ENCODE peak calls at places on chromosomes 16 and 17, in four cellular contexts. Q is GM12878, W is K562, P is HepG2. C is an unnamed sample.

GRCh38 chr16:56985288-56985961 is 3.9 kb upstream of the NLRC5 start:
- DNase-seq in Q (no peak), W (no peak), P (no peak), C (no peak)

GRCh38 chr17:80970044-80970761 is 21.4 kb upstream of the CHMP6 start:
- DNase-seq in Q (no peak), W (no peak), P (no peak), C (peak; percentile 53)

GRCh38 chr17:83064021-83064731 is 15.2 kb upstream of the METRNL start:
- DNase-seq in Q (no peak), W (no peak), P (no peak), C (no peak)

GRCh38 chr17:59643159-59643857 is 23.6 kb downstream of the CLTC start:
- DNase-seq in Q (no peak), W (no peak), P (no peak), C (no peak)

GRCh38 chr16:10940501-10941079 is 1.7 kb downstream of the DEXI start:
- DNase-seq in Q (no peak), W (no peak), P (no peak), C (no peak)

GRCh38 chr16:50740747-50741146 is 1.1 kb upstream of the CYLD start:
- DNase-seq in Q (no peak), W (no peak), P (no peak), C (no peak)

GRCh38 chr17:6328279-6328678 is 106.6 kb downstream of the AIPL1 start:
- DNase-seq in Q (no peak), W (peak; percentile 7), P (no peak), C (no peak)

GRCh38 chr17:62807812-62808575 is at the start of gene MARCHF10:
- DNase-seq in Q (no peak), W (peak; percentile 86), P (no peak), C (no peak)

GRCh38 chr17:62627904-62628603 is 584 bp downstream of the MRC2 start:
- DNase-seq in Q (no peak), W (peak; percentile 74), P (no peak), C (peak; percentile 34)

GRCh38 chr16:88865742-88866141 is 718 bp downstream of the PABPN1L start:
- DNase-seq in Q (no peak), W (no peak), P (no peak), C (no peak)

GRCh38 chr17:35286120-35286781 is 43.4 kb downstream of the SLFN5 start:
- DNase-seq in Q (peak; percentile 26), W (no peak), P (no peak), C (no peak)

GRCh38 chr16:10387378-10387681 is 1.5 kb downstream of the ATF7IP2 start:
- DNase-seq in Q (no peak), W (no peak), P (no peak), C (no peak)

GRCh38 chr17:82911822-82912221 is 72.0 kb upstream of the ZNF750 start:
- DNase-seq in Q (no peak), W (no peak), P (no peak), C (no peak)

GRCh38 chr16:1105888-1106620 is 10.0 kb upstream of the C1QTNF8 start:
- DNase-seq in Q (no peak), W (peak; percentile 83), P (peak; percentile 39), C (peak; percentile 90)

GRCh38 chr17:7523033-7523432 is 25.8 kb upstream of the TNFSF12 start:
- DNase-seq in Q (no peak), W (peak; percentile 35), P (peak; percentile 43), C (peak; percentile 49)

GRCh38 chr17:43917348-43918025 is 10.2 kb upstream of the MPP2 start:
- DNase-seq in Q (no peak), W (peak; percentile 28), P (no peak), C (no peak)

GRCh38 chr17:38702900-38703741 is 2.0 kb upstream of the MLLT6 start:
- DNase-seq in Q (no peak), W (no peak), P (no peak), C (no peak)

GRCh38 chr16:57023541-57024249 is 34.3 kb downstream of the NLRC5 start:
- DNase-seq in Q (no peak), W (no peak), P (no peak), C (no peak)

GRCh38 chr16:71376465-71377157 is 18.1 kb downstream of the CALB2 start:
- DNase-seq in Q (no peak), W (no peak), P (no peak), C (no peak)

GRCh38 chr16:71369494-71369893 is 11.0 kb downstream of the CALB2 start:
- DNase-seq in Q (no peak), W (no peak), P (no peak), C (no peak)

GRCh38 chr16:71368958-71369357 is 10.4 kb downstream of the CALB2 start:
- DNase-seq in Q (no peak), W (no peak), P (no peak), C (no peak)

GRCh38 chr16:71367243-71367976 is 8.9 kb downstream of the CALB2 start:
- DNase-seq in Q (peak; percentile 2), W (peak; percentile 75), P (peak; percentile 55), C (peak; percentile 80)

DNA sequence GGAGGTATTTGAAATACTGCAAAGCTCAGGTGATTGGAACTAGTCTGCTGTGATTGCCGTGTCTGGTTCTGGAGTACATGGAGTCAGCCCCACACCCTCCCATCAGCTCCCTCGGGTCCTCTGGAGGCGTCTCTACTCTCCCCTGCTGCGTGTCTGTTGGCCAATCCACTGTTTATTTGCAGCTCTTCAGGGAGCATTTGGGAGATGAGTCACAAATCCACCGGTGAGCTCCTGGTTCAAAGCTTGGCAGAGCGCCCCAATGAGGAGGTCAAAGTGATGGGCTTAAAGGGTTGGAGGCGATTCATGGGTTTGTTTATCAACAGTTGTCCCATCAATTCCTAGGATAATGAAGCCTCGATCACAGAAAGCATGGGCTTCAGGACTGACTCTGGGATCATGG is 14.6 kb downstream of the CALB2 start:
- DNase-seq in Q (no peak), W (no peak), P (no peak), C (no peak)
- TF ChIP-seq TARDBP in Q (no peak), W (no peak), P (no peak), C (no peak)

GRCh38 chr17:28834420-28834819 is 8.2 kb downstream of the FAM222B start:
- DNase-seq in Q (no peak), W (no peak), P (no peak), C (no peak)

GRCh38 chr17:28827672-28828071 is 14.9 kb downstream of the FAM222B start:
- DNase-seq in Q (no peak), W (no peak), P (no peak), C (no peak)

GRCh38 chr17:28828294-28829040 is 14.1 kb downstream of the FAM222B start:
- DNase-seq in Q (no peak), W (no peak), P (no peak), C (no peak)
- TF ChIP-seq BHLHE40 in Q (no peak), W (no peak), P (no peak), C (no peak)

DNA sequence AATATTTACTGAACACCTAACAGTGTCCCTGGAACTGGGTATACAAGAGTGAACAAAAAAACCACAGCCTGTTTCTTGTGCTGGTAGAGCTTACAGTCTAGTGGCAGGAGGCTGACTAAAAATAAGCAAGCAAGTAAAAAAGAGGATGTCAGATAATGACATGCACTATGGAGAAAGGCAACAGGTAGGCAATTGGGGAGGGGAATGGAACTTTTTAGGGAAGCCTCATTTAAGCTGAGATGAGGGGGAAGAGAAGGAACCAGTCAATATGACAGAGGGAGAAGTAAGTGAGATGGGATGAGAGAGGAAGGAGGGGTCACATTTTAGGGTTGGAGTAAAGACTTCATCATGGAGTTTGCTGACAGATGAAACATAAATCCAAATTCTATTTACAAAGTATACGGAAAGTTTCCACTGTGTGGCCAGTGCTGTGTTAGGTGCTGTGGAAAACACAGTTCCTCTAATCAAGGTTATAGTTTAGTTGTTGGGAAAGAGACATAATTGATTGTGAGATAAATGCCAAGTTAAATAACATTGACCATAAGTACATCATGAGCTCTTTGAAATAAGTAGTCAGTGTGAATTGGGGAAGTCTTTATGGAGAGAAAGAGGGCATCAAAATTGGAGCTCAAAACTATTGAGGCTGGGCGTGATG is 251.4 kb downstream of the FTO start:
- DNase-seq in Q (no peak), W (no peak), P (no peak), C (no peak)
- TF ChIP-seq TARDBP in Q (no peak), W (no peak), P (no peak), C (no peak)

GRCh38 chr17:58308173-58308984 is 20.2 kb downstream of the TSPOAP1 start:
- DNase-seq in Q (no peak), W (no peak), P (peak; percentile 39), C (no peak)
- TF ChIP-seq BHLHE40 in Q (no peak), W (no peak), P (no peak), C (no peak)

DNA sequence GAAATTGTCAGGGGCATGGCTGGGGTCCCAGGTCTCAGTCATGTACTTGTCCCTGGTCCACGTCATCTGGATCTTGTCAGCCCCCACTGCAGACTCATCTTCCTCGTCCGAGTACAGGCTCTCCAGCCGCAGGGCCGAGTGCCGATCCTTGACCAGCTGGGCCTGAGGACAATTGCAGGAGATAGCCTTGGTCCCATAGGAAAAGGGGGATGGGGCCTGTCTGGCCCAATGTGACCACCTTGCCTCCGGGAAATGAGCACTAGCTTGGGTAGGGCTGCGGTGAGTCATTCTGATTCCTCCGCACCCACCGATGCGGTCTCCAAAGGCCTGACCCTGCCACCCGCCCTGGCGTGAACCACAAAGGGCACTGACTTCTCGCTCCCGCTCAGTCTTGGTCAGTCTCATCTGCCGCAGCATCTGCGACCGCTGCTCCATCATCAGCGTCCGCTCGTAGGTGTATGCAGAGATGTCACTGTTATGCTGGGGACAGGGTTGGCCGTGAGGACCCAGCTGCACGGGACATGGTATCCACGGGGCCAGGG is 1.5 kb upstream of the LCAT start:
- DNase-seq in Q (no peak), W (no peak), P (no peak), C (no peak)
- TF ChIP-seq TARDBP in Q (no peak), W (no peak), P (no peak), C (no peak)

C was measured in HEK293T.